ENCODE peak calls at places on chromosome 10, in eight cellular contexts. F is NCI-H1694, T is H9, D is T-helper 9 cell, O is ELR, G is fibroblast of pulmonary artery, C is T-helper 2 cell, K is left kidney. E is an unnamed sample.

GRCh38 chr10:131532745-131533341 is 221.3 kb upstream of the TCERG1L start:
- DNase-seq in F (no peak), T (no peak), D (no peak), O (no peak), G (no peak), C (no peak), K (no peak), E (no peak)

GRCh38 chr10:47261556-47261955 is 38.4 kb upstream of the GDF10 start:
- DNase-seq in F (no peak), T (no peak), D (no peak), O (no peak), G (no peak), C (no peak), K (no peak), E (no peak)

GRCh38 chr10:44393834-44394547 is 9.1 kb upstream of the CXCL12 start:
- DNase-seq in F (no peak), T (no peak), D (no peak), O (no peak), G (no peak), C (no peak), K (no peak), E (no peak)

GRCh38 chr10:93406367-93407145 is 75.6 kb downstream of the MYOF start:
- DNase-seq in F (no peak), T (no peak), D (no peak), O (peak), G (peak), C (no peak), K (no peak), E (peak)

GRCh38 chr10:104906112-104906511 is 265.0 kb downstream of the SORCS3 start:
- DNase-seq in F (no peak), T (no peak), D (no peak), O (no peak), G (no peak), C (no peak), K (no peak), E (peak)

GRCh38 chr10:110226926-110227641 is 19.7 kb downstream of the MXI1 start:
- DNase-seq in F (peak), T (peak), D (peak), O (peak), G (no peak), C (peak), K (peak), E (peak)

GRCh38 chr10:44682516-44682915 is 228.6 kb upstream of the TMEM72 start:
- DNase-seq in F (no peak), T (no peak), D (no peak), O (no peak), G (no peak), C (no peak), K (peak), E (no peak)

GRCh38 chr10:78560393-78560688 is 508.4 kb upstream of the ZMIZ1 start:
- DNase-seq in F (no peak), T (no peak), D (no peak), O (no peak), G (no peak), C (no peak), K (no peak), E (no peak)

GRCh38 chr10:77333610-77334340 is 303.8 kb downstream of the KCNMA1 start:
- DNase-seq in F (no peak), T (no peak), D (no peak), O (no peak), G (no peak), C (no peak), K (peak), E (no peak)

GRCh38 chr10:36114913-36115312 is 472.8 kb upstream of the FZD8 start:
- DNase-seq in F (no peak), T (no peak), D (no peak), O (no peak), G (peak), C (no peak), K (no peak), E (peak)

GRCh38 chr10:117552759-117553158 is 10.2 kb downstream of the EMX2 start:
- DNase-seq in F (no peak), T (no peak), D (no peak), O (no peak), G (no peak), C (no peak), K (peak), E (no peak)

GRCh38 chr10:58952747-58953466 is 223.5 kb upstream of the PHYHIPL start:
- DNase-seq in F (peak), T (no peak), D (no peak), O (peak), G (peak), C (no peak), K (peak), E (peak)

GRCh38 chr10:63666836-63667383 is 145.7 kb downstream of the REEP3 start:
- DNase-seq in F (no peak), T (no peak), D (no peak), O (peak), G (peak), C (no peak), K (no peak), E (no peak)

E was measured in mesendoderm.